ENCODE peak calls at places on chromosome 17, in six cellular contexts. H is neural progenitor cell, X is heart left ventricle, A is lung, F is OCI-LY7, I is uterus. O is an unnamed sample.
A peak's percentile ranks its signal among the peaks of the same experiment; 100 is the strongest.

GRCh38 chr17:17511971-17512858 is 16.0 kb upstream of the RASD1 start:
- DNase-seq in I (peak; percentile 47), F (no peak), X (no peak), A (no peak), H (no peak), O (peak; percentile 77)

GRCh38 chr17:59643159-59643857 is 23.6 kb downstream of the CLTC start:
- DNase-seq in I (no peak), F (peak; percentile 54), X (no peak), H (no peak), A (no peak), O (no peak)

GRCh38 chr17:31629696-31630470 is 229.2 kb downstream of the COPRS start:
- DNase-seq in I (no peak), X (no peak), F (no peak), H (no peak), A (no peak), O (peak; percentile 49)

GRCh38 chr17:13920413-13920812 is 148.9 kb upstream of the COX10 start:
- DNase-seq in I (no peak), A (no peak), X (no peak), H (no peak), F (no peak), O (no peak)

GRCh38 chr17:50908860-50909764 is 43.0 kb upstream of the TOB1 start:
- DNase-seq in A (peak; percentile 71), H (peak; percentile 55), F (no peak), X (peak; percentile 66), I (no peak), O (no peak)

GRCh38 chr17:76261421-76262215 is 3.5 kb upstream of the UBALD2 start:
- DNase-seq in I (no peak), H (no peak), A (no peak), F (peak; percentile 86), X (no peak), O (no peak)

GRCh38 chr17:69575346-69575761 is 160.9 kb downstream of the MAP2K6 start:
- DNase-seq in F (peak; percentile 59), X (no peak), I (no peak), A (no peak), H (peak; percentile 43), O (no peak)

GRCh38 chr17:76156662-76156991 is 15.6 kb upstream of the FOXJ1 start:
- DNase-seq in I (no peak), A (no peak), H (no peak), F (no peak), X (no peak), O (no peak)

GRCh38 chr17:75950850-75951554 is 10.2 kb upstream of the FBF1 start:
- DNase-seq in H (no peak), A (no peak), F (no peak), I (no peak), X (no peak), O (no peak)

GRCh38 chr17:81387235-81388060 is 7.8 kb upstream of the BAHCC1 start:
- DNase-seq in A (peak; percentile 63), I (peak; percentile 82), X (peak; percentile 80), F (no peak), H (peak; percentile 86), O (no peak)

DNA sequence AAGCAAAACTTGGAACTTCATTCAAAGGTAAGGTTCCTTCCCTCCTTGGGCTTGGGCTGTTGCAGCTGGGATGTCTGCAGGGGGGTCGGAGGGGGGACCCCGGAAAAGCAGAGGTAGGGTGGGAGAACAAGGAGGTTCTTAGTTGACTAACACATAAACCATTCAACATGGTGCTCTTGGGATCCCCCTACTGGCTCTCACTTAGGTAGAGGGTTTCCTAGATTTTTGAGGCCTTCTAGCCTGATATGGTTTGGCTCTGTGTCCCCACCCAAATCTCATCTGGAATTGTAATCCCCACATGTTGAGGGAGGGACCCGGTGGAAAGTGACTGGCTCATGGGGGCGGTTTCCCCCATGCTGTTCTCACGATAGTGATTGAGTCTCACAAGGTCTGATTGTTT is 93.9 kb downstream of the RGS9 start:
- DNase-seq in X (no peak), I (no peak), H (no peak), F (peak; percentile 14), A (no peak), O (no peak)
- TF ChIP-seq CTCF in X (no peak), I (no peak), H (no peak), F (no peak), A (no peak), O (no peak)

GRCh38 chr17:48574523-48575065 is 3.6 kb downstream of the HOXB4 start:
- DNase-seq in H (no peak), I (no peak), A (no peak), F (no peak), X (no peak), O (no peak)

GRCh38 chr17:48571024-48571818 is 6.9 kb downstream of the HOXB4 start:
- DNase-seq in H (no peak), X (no peak), F (no peak), I (no peak), A (no peak), O (no peak)

GRCh38 chr17:48569676-48570324 is 8.3 kb downstream of the HOXB4 start:
- DNase-seq in H (no peak), F (no peak), X (no peak), A (no peak), I (no peak), O (no peak)

GRCh38 chr17:48570325-48571023 is 7.7 kb downstream of the HOXB4 start:
- DNase-seq in A (no peak), H (no peak), F (no peak), X (no peak), I (no peak), O (no peak)

DNA sequence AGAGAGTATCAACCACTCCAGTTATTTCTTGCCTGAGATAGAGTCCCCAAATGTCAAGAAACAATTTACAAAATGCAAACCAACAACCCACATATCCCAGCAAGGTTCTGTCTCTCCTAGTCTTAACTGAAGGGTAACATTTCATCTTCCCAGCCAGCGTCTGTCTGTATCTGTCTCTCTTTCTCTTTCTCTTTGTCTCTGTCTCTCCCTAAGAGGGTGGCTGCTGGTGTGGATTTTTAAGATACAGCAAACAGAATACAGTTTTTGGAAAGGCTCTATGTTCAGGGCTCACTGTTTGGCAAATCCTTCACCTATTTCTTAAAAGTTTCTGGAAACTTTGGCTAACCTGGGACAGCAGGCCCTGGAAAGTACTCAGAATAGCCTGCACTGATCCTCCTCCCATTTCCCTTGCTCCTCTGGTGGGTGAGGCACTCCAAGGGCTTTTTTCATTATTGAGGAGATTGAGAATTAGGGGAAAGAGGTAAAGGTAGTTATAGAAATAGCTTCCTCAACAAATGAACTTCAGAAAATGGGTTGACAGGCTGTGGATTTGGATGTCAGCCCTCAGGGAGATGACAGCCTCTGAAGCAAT is 6.2 kb downstream of the HOXB4 start:
- DNase-seq in H (no peak), X (no peak), A (no peak), F (no peak), I (no peak), O (no peak)
- H3K4me1 ChIP-seq in H (no peaks in the 10 kb centered on the region), X (no peaks in the 10 kb centered on the region), A (no peaks in the 10 kb centered on the region), F (peaks cover 7% of the 10 kb centered on the region), I (peaks cover 4% of the 10 kb centered on the region), O (no peaks in the 10 kb centered on the region)

GRCh38 chr17:7284911-7285310 is 3.4 kb downstream of the SLC2A4 start:
- DNase-seq in A (no peak), F (no peak), I (no peak), H (no peak), X (no peak), O (no peak)

GRCh38 chr17:7281074-7281952 is at the start of gene SLC2A4:
- DNase-seq in H (peak; percentile 99), F (peak; percentile 96), X (peak; percentile 94), A (peak; percentile 93), I (peak; percentile 93), O (peak; percentile 91)

GRCh38 chr17:7281953-7282751 is 634 bp downstream of the SLC2A4 start:
- DNase-seq in F (no peak), A (no peak), X (peak; percentile 84), H (no peak), I (peak; percentile 40), O (no peak)

GRCh38 chr17:7283471-7284216 is 2.1 kb downstream of the SLC2A4 start:
- DNase-seq in I (no peak), F (no peak), H (no peak), A (no peak), X (no peak), O (no peak)

GRCh38 chr17:7282752-7283321 is 1.3 kb downstream of the SLC2A4 start:
- DNase-seq in A (no peak), F (no peak), X (no peak), I (no peak), H (no peak), O (no peak)
- TF ChIP-seq CTCF in A (no peak), F (peak; percentile 32), X (no peak), I (no peak), H (no peak), O (no peak)

DNA sequence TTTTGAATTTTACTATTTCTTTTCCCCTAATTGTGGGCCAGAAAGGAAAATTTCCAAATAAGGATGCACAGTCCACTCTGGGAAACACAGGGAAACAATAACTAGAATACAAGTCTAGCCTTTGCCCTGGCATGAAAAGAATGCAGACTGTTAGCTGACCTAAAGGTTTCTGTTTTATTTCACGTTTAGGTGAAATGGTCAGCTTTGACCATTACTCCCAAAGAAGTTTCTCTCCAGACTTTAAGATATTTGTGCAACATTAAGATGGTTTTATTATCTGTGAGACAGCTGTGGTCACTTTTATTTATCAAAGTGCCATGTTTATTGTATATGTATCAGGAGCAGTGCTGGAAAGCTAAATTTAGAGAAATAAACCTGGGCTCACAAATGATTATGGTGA is 163.9 kb downstream of the SPECC1 start:
- DNase-seq in X (no peak), H (no peak), A (no peak), I (no peak), F (no peak), O (no peak)
- H3K4me1 ChIP-seq in X (no peaks in the 10 kb centered on the region), H (peaks cover 19% of the 10 kb centered on the region), A (no peaks in the 10 kb centered on the region), I (no peaks in the 10 kb centered on the region), F (no peaks in the 10 kb centered on the region), O (no peaks in the 10 kb centered on the region)

GRCh38 chr17:79148584-79148983 is 74.0 kb downstream of the ENGASE start:
- DNase-seq in I (no peak), A (no peak), H (no peak), X (no peak), F (no peak), O (no peak)

GRCh38 chr17:79146562-79146961 is 71.9 kb downstream of the ENGASE start:
- DNase-seq in I (no peak), A (no peak), X (no peak), F (no peak), H (no peak), O (no peak)

GRCh38 chr17:79145548-79145947 is 70.9 kb downstream of the ENGASE start:
- DNase-seq in X (no peak), A (no peak), F (no peak), I (no peak), H (no peak), O (no peak)

GRCh38 chr17:79150035-79150733 is 75.6 kb downstream of the ENGASE start:
- DNase-seq in H (no peak), F (no peak), X (no peak), A (no peak), I (no peak), O (no peak)

GRCh38 chr17:79147791-79148506 is 73.3 kb downstream of the ENGASE start:
- DNase-seq in H (no peak), X (no peak), F (no peak), I (no peak), A (no peak), O (no peak)
- TF ChIP-seq CTCF in H (no peak), X (no peak), F (no peak), I (no peak), A (no peak), O (peak; percentile 15)

GRCh38 chr17:77454560-77455095 is 313.9 kb downstream of the SEC14L1 start:
- DNase-seq in I (no peak), A (no peak), H (no peak), X (no peak), F (peak; percentile 65), O (peak; percentile 65)
- H3K4me1 ChIP-seq in I (peaks cover 27% of the 10 kb centered on the region), A (peaks cover 4% of the 10 kb centered on the region), H (peaks cover 48% of the 10 kb centered on the region), X (peaks cover 50% of the 10 kb centered on the region), F (peaks cover 69% of the 10 kb centered on the region), O (peaks cover 26% of the 10 kb centered on the region)